ENCODE peak calls at places on chromosomes 4 and X, in six cellular contexts. K, Z, I, L, G and V are unnamed samples.

GRCh38 chrX:22323541-22323940 is 50.8 kb downstream of the CBLL2 start:
- DNase-seq in I (no peak), K (no peak), Z (no peak), G (no peak), L (peak), V (no peak)

GRCh38 chr4:153188966-153189801 is 15.1 kb upstream of the TRIM2 start:
- DNase-seq in G (no peak), K (no peak), L (no peak), Z (no peak), I (no peak), V (no peak)

GRCh38 chr4:73037057-73037456 is 32.5 kb downstream of the COX18 start:
- DNase-seq in K (no peak), I (no peak), L (no peak), Z (no peak), G (no peak), V (no peak)

GRCh38 chrX:19064175-19064574 is 58.1 kb downstream of the ADGRG2 start:
- DNase-seq in I (no peak), K (no peak), Z (no peak), G (no peak), L (peak), V (no peak)

GRCh38 chrX:130086414-130087207 is 23.7 kb downstream of the ELF4 start:
- DNase-seq in G (peak), K (no peak), Z (no peak), I (no peak), L (no peak), V (no peak)

GRCh38 chr4:176885224-176885623 is 92.5 kb upstream of the VEGFC start:
- DNase-seq in G (no peak), L (no peak), K (no peak), Z (no peak), I (no peak), V (no peak)

GRCh38 chr4:22551550-22551949 is 35.7 kb upstream of the ADGRA3 start:
- DNase-seq in L (no peak), K (no peak), G (no peak), Z (no peak), I (no peak), V (no peak)

GRCh38 chr4:108877821-108878220 is 115.0 kb upstream of the ETNPPL start:
- DNase-seq in Z (no peak), K (no peak), L (peak), I (no peak), G (no peak), V (no peak)

GRCh38 chrX:154096140-154097002 is 1.1 kb downstream of the MECP2 start:
- DNase-seq in G (no peak), Z (no peak), L (no peak), K (no peak), I (no peak), V (no peak)

GRCh38 chrX:135982860-135983259 is 2.4 kb upstream of the SLC9A6 start:
- DNase-seq in G (no peak), L (no peak), I (no peak), Z (no peak), K (no peak), V (no peak)